ENCODE peak calls at places on chromosomes 1 and 21, in four cellular contexts. One of them, this sample, is unnamed.

GRCh38 chr1:94358630-94359599 is 59.3 kb upstream of the ABCD3 start:
- DNase-seq in IMR-90: no peak
- DNase-seq in mesendoderm: no peak
- DNase-seq in H1: no peak
- DNase-seq in this sample: no peak

GRCh38 chr1:162396201-162396906 is 14.8 kb downstream of the C1orf226 start:
- DNase-seq in IMR-90: no peak
- DNase-seq in mesendoderm: no peak
- DNase-seq in H1: no peak
- DNase-seq in this sample: no peak

GRCh38 chr1:23592209-23592905 is 33.1 kb upstream of the ID3 start:
- DNase-seq in IMR-90: no peak
- DNase-seq in mesendoderm: no peak
- DNase-seq in H1: no peak
- DNase-seq in this sample: no peak

GRCh38 chr21:35120631-35121180 is 71.6 kb upstream of the RUNX1 start:
- DNase-seq in IMR-90: no peak
- DNase-seq in mesendoderm: peak
- DNase-seq in H1: no peak
- DNase-seq in this sample: no peak

GRCh38 chr1:29900086-29900485 is 663.8 kb downstream of the PTPRU start:
- DNase-seq in IMR-90: no peak
- DNase-seq in mesendoderm: peak
- DNase-seq in H1: no peak
- DNase-seq in this sample: no peak

GRCh38 chr1:98264727-98265126 is 343.9 kb upstream of the DPYD start:
- DNase-seq in IMR-90: no peak
- DNase-seq in mesendoderm: no peak
- DNase-seq in H1: no peak
- DNase-seq in this sample: no peak

GRCh38 chr1:93738075-93738622 is 56.5 kb upstream of the BCAR3 start:
- DNase-seq in IMR-90: peak
- DNase-seq in mesendoderm: no peak
- DNase-seq in H1: no peak
- DNase-seq in this sample: no peak

GRCh38 chr21:36337099-36337509 is 17.1 kb downstream of the MORC3 start:
- DNase-seq in IMR-90: peak
- DNase-seq in mesendoderm: no peak
- DNase-seq in H1: no peak
- DNase-seq in this sample: no peak

GRCh38 chr1:208216062-208216461 is 28.1 kb downstream of the PLXNA2 start:
- DNase-seq in IMR-90: peak
- DNase-seq in mesendoderm: no peak
- DNase-seq in H1: no peak
- DNase-seq in this sample: no peak

GRCh38 chr1:236140705-236141446 is 1.5 kb upstream of the GPR137B start:
- DNase-seq in IMR-90: peak
- DNase-seq in mesendoderm: peak
- DNase-seq in H1: no peak
- DNase-seq in this sample: no peak

GRCh38 chr1:1088036-1088800 is 14.1 kb upstream of the RNF223 start:
- DNase-seq in IMR-90: no peak
- DNase-seq in mesendoderm: no peak
- DNase-seq in H1: no peak
- DNase-seq in this sample: no peak

GRCh38 chr1:56135069-56135863 is 444.1 kb downstream of the PLPP3 start:
- DNase-seq in IMR-90: peak
- DNase-seq in mesendoderm: no peak
- DNase-seq in H1: no peak
- DNase-seq in this sample: no peak

GRCh38 chr21:22791986-22792560 is 1793.9 kb downstream of the NCAM2 start:
- DNase-seq in IMR-90: peak
- DNase-seq in mesendoderm: peak
- DNase-seq in H1: no peak
- DNase-seq in this sample: no peak

GRCh38 chr21:46121286-46122221 is 23.6 kb downstream of the COL6A2 start:
- DNase-seq in IMR-90: no peak
- DNase-seq in mesendoderm: no peak
- DNase-seq in H1: no peak
- DNase-seq in this sample: peak

GRCh38 chr1:111735858-111736544 is 3.2 kb downstream of the INKA2 start:
- DNase-seq in IMR-90: peak
- DNase-seq in mesendoderm: peak
- DNase-seq in H1: no peak
- DNase-seq in this sample: peak

GRCh38 chr21:36923270-36923669 is 43.2 kb downstream of the HLCS start:
- DNase-seq in IMR-90: no peak
- DNase-seq in mesendoderm: no peak
- DNase-seq in H1: no peak
- DNase-seq in this sample: no peak

GRCh38 chr1:27566462-27567182 is 37.3 kb downstream of the AHDC1 start:
- DNase-seq in IMR-90: no peak
- DNase-seq in mesendoderm: no peak
- DNase-seq in H1: no peak
- DNase-seq in this sample: no peak

GRCh38 chr1:91883470-91883869 is 2.5 kb downstream of the TGFBR3 start:
- DNase-seq in IMR-90: peak
- DNase-seq in mesendoderm: no peak
- DNase-seq in H1: no peak
- DNase-seq in this sample: no peak

GRCh38 chr1:29062157-29062942 is 61.4 kb downstream of the TMEM200B start:
- DNase-seq in IMR-90: no peak
- DNase-seq in mesendoderm: no peak
- DNase-seq in H1: no peak
- DNase-seq in this sample: no peak

GRCh38 chr1:152111515-152111968 is 3.7 kb downstream of the TCHH start:
- DNase-seq in IMR-90: peak
- DNase-seq in mesendoderm: peak
- DNase-seq in H1: no peak
- DNase-seq in this sample: peak
- H3K18ac ChIP-seq in IMR-90: no peak
- H3K18ac ChIP-seq in mesendoderm: no peak
- H3K18ac ChIP-seq in H1: peak
- H3K18ac ChIP-seq in this sample: peak

GRCh38 chr1:54882483-54882882 is 4.5 kb downstream of the DHCR24 start:
- DNase-seq in IMR-90: peak
- DNase-seq in mesendoderm: no peak
- DNase-seq in H1: no peak
- DNase-seq in this sample: no peak
- H4K5ac ChIP-seq in IMR-90: no peak
- H4K5ac ChIP-seq in mesendoderm: no peak
- H4K5ac ChIP-seq in H1: no peak
- H4K5ac ChIP-seq in this sample: no peak

DNA sequence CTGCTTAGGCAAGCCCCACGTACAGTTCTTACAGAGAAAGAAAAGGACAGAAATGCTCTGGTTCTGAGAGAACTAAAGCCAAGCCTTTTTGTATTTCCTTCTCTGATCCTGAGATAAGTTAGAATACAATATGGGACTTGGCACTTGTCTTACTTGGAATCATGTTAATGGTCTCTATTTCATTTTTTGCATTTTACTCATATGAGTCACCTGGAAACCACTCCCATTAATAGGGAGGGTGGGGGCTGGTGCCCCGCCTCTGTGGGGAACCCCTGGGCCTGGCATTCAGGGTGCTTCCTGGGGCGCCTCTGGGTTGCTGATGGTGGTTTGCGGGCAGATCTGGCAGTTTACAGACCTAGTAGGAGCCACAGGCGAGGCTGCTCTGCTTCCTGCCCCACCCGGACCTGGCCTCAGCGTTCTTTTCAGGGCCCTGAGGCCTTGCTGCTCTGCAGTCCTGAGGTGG is 26.7 kb downstream of the TSPAN2 start:
- DNase-seq in IMR-90: no peak
- DNase-seq in mesendoderm: peak
- DNase-seq in H1: no peak
- DNase-seq in this sample: no peak
- H3K18ac ChIP-seq in IMR-90: no peak
- H3K18ac ChIP-seq in mesendoderm: no peak
- H3K18ac ChIP-seq in H1: no peak
- H3K18ac ChIP-seq in this sample: no peak

DNA sequence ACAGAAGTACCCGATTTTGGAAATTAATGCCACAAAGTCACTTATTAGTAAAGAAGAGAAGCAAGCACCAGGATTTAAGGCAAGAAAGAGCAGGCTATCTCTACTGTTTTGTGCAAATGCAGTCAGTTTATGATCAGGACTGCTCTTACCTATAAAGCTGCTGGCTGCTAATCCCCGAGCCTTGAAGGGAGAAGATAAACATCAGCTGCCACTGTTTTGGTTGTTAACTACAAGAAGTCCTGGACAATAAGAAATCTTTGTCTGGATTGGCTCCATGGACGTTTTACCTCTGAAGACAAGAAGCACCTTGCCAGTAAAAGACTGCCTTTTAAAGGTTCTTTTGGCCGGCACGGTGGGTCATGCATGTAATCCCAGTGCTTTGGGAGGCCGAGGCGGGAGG is 21.4 kb downstream of the FRRS1 start:
- DNase-seq in IMR-90: no peak
- DNase-seq in mesendoderm: no peak
- DNase-seq in H1: no peak
- DNase-seq in this sample: no peak
- H4K5ac ChIP-seq in IMR-90: no peak
- H4K5ac ChIP-seq in mesendoderm: no peak
- H4K5ac ChIP-seq in H1: no peak
- H4K5ac ChIP-seq in this sample: no peak

DNA sequence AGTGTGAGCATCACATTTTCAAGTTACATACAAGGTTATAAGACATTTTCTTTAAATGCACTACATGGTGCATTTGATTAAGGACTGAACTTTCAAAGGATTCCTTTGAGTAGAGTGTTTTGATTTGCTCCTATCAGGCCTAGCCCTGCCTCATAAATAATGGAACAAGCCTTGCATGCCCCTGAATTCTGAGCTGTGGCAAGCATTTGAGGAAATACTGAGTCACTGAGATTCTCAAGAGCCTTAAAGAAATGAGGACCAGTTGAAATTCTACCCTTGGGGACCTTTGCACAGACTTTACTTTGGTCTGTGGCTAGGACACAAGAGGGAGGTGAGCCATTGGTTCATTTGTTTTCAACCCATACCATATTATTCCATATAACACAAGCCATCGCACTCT is 286.6 kb downstream of the PTBP2 start:
- DNase-seq in IMR-90: peak
- DNase-seq in mesendoderm: no peak
- DNase-seq in H1: no peak
- DNase-seq in this sample: no peak
- H3K18ac ChIP-seq in IMR-90: no peak
- H3K18ac ChIP-seq in mesendoderm: no peak
- H3K18ac ChIP-seq in H1: no peak
- H3K18ac ChIP-seq in this sample: no peak